ENCODE peak calls at places on chromosomes 7 and 10, in ten cellular contexts. Q, I, G, K, T, U, F, H, P and L are unnamed samples.

GRCh38 chr7:83751217-83751616 is 102.3 kb upstream of the SEMA3E start:
- DNase-seq in K (no peak), U (no peak), G (no peak), Q (no peak), F (no peak), P (no peak), T (no peak), I (no peak), H (peak), L (no peak)

GRCh38 chr7:111987115-111987826 is 218.9 kb downstream of the DOCK4 start:
- DNase-seq in U (no peak), K (no peak), H (peak), F (no peak), I (no peak), Q (no peak), T (no peak), P (no peak), G (no peak), L (no peak)

GRCh38 chr10:102696736-102697135 is 17.5 kb downstream of the ARL3 start:
- DNase-seq in I (no peak), G (no peak), H (no peak), P (no peak), U (no peak), K (no peak), F (no peak), T (peak), Q (no peak), L (no peak)

GRCh38 chr7:114921636-114922150 is at the start of gene MDFIC:
- DNase-seq in F (no peak), K (peak), P (no peak), Q (peak), G (no peak), H (no peak), U (no peak), T (peak), I (peak), L (peak)

GRCh38 chr10:127415901-127416630 is 133.0 kb upstream of the NPS start:
- DNase-seq in U (no peak), I (no peak), T (no peak), G (no peak), Q (no peak), K (no peak), H (no peak), P (no peak), F (no peak), L (no peak)

GRCh38 chr7:46107610-46108217 is 186.6 kb upstream of the IGFBP3 start:
- DNase-seq in H (no peak), P (no peak), F (no peak), K (no peak), U (no peak), T (no peak), Q (no peak), G (no peak), I (no peak), L (no peak)

GRCh38 chr10:103870503-103870902 is 15.1 kb upstream of the SH3PXD2A start:
- DNase-seq in K (no peak), H (peak), G (no peak), U (no peak), Q (no peak), F (no peak), P (no peak), T (no peak), I (no peak), L (no peak)

GRCh38 chr7:11592699-11593098 is 239.3 kb downstream of the THSD7A start:
- DNase-seq in G (no peak), K (no peak), T (no peak), P (no peak), Q (no peak), H (peak), U (no peak), I (no peak), F (no peak), L (no peak)

GRCh38 chr10:23293145-23293724 is 51.4 kb downstream of the C10orf67 start:
- DNase-seq in Q (peak), I (peak), P (peak), K (peak), T (peak), G (no peak), H (peak), F (no peak), U (peak), L (no peak)

GRCh38 chr10:60236869-60237524 is 152.7 kb downstream of the ANK3 start:
- DNase-seq in I (no peak), F (peak), P (no peak), T (no peak), K (no peak), G (no peak), U (no peak), H (peak), Q (no peak), L (no peak)

GRCh38 chr10:112811741-112812551 is 138.1 kb upstream of the TCF7L2 start:
- DNase-seq in F (no peak), G (no peak), P (no peak), K (peak), Q (peak), H (peak), U (peak), T (no peak), I (no peak), L (no peak)

GRCh38 chr10:109922976-109923921 is at the start of gene XPNPEP1:
- DNase-seq in G (no peak), H (peak), I (peak), T (peak), U (peak), K (peak), P (peak), F (peak), Q (peak), L (peak)

GRCh38 chr10:67077376-67077775 is 151.5 kb downstream of the LRRTM3 start:
- DNase-seq in U (no peak), T (no peak), I (no peak), K (no peak), G (no peak), H (no peak), F (no peak), Q (no peak), P (no peak), L (no peak)

GRCh38 chr7:42689626-42690025 is 222.2 kb downstream of the C7orf25 start:
- DNase-seq in H (peak), F (no peak), Q (no peak), P (no peak), I (no peak), G (no peak), U (no peak), T (no peak), K (no peak), L (no peak)

GRCh38 chr7:2710901-2711551 is 23.0 kb downstream of the AMZ1 start:
- DNase-seq in T (no peak), U (no peak), K (no peak), H (peak), Q (no peak), I (no peak), F (no peak), P (no peak), G (no peak), L (no peak)

GRCh38 chr7:116500071-116500853 is 724 bp downstream of the CAV2 start:
- DNase-seq in T (peak), P (no peak), F (no peak), U (no peak), G (no peak), I (peak), Q (peak), K (peak), H (peak), L (peak)

GRCh38 chr10:8053446-8054242 is 844 bp upstream of the GATA3 start:
- DNase-seq in K (peak), T (peak), Q (peak), I (peak), G (no peak), H (peak), P (no peak), U (peak), F (peak), L (peak)